ENCODE peak calls at places on chromosome 10, in six cellular contexts. K is H9, R is mesendoderm, Y is neuronal stem cell, B is IMR-90, A is H1. W is an unnamed sample.

GRCh38 chr10:16119445-16119844 is 259.1 kb upstream of the MINDY3 start:
- DNase-seq in K (no peak), R (no peak), Y (no peak), B (no peak), A (no peak), W (no peak)

GRCh38 chr10:15745748-15746147 is 26.0 kb upstream of the ITGA8 start:
- DNase-seq in K (no peak), R (no peak), Y (no peak), B (peak), A (no peak), W (peak)

GRCh38 chr10:100315603-100316002 is 14.4 kb downstream of the PKD2L1 start:
- DNase-seq in K (no peak), R (peak), Y (no peak), B (no peak), A (no peak), W (no peak)

GRCh38 chr10:14385591-14386201 is 55.0 kb upstream of the FRMD4A start:
- DNase-seq in K (no peak), R (no peak), Y (no peak), B (peak), A (no peak), W (no peak)

GRCh38 chr10:49023752-49024151 is 84.1 kb upstream of the LRRC18 start:
- DNase-seq in K (no peak), R (no peak), Y (no peak), B (peak), A (no peak), W (peak)

GRCh38 chr10:52965938-52966401 is 193.4 kb upstream of the MBL2 start:
- DNase-seq in K (no peak), R (peak), Y (peak), B (no peak), A (peak), W (no peak)

GRCh38 chr10:127833804-127834203 is 58.9 kb downstream of the CLRN3 start:
- DNase-seq in K (no peak), R (no peak), Y (no peak), B (no peak), A (no peak), W (no peak)

GRCh38 chr10:14623931-14624330 is 150.8 kb downstream of the FAM107B start:
- DNase-seq in K (no peak), R (no peak), Y (no peak), B (no peak), A (no peak), W (no peak)

GRCh38 chr10:114289096-114289436 is 50.0 kb downstream of the VWA2 start:
- DNase-seq in K (no peak), R (no peak), Y (no peak), B (no peak), A (no peak), W (no peak)

GRCh38 chr10:38007551-38007950 is 2.9 kb upstream of the ZNF33A start:
- DNase-seq in K (no peak), R (no peak), Y (no peak), B (no peak), A (no peak), W (peak)

GRCh38 chr10:38008006-38008405 is 2.5 kb upstream of the ZNF33A start:
- DNase-seq in K (no peak), R (no peak), Y (no peak), B (no peak), A (no peak), W (no peak)

DNA sequence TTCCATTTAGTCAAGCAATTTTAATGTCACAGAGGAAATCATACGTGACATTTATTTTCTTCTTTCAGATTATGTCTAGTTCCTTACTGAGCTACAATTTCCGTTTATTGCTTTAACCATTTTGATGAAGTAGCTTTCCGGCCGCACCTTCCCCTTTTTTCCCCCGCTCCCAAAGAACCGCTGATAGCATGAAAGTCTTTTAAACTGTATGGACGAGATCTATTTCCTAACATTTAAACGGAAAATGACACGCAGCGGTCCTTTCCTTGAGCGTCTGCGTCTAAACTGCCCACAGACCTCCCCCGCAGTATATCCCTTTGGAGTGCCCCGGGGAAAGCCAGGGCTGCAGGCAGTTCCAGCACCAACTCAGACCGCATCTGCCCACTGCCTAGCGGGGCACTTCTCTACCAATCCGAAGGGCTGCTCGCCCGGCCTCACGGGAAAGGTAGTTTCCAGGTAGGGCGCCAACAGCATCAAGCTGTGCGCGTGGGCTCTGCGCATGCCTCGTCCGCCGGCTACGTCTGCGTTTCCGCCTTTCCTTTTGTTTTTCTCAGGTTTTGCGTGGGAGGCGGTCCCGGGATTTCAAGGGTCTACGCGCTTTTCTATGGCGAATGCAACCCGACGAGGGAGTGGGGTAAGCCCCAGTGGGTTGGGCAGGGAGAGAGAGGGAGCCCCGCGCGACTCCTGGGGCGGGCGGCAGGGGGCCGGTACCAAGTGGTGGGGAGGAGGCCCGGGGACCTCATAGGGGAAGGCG is at the start of gene ZNF33A:
- DNase-seq in K (peak), R (peak), Y (peak), B (peak), A (peak), W (no peak)
- H4K8ac ChIP-seq in K (no peak), R (no peak), Y (peak), B (peak), A (peak), W (peak)

DNA sequence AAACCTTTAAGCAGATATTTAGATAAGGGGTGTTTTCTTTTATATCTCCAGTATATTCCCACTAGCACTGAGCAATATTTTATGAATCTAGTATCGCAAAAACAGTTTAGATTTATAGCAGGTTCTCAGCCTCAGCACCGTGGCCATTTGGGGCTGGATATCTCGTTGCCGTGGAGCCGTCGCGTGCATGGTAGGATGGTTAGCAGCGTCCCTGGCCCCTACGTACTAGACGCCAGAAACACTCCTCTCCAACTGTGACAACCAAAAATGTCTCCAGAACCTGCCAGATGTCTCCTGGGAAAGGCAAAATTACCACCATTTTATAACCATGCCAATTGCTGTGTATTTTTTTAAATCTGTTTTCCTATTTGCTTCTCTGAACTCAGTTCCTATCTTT is 172.9 kb downstream of the CACNB2 start:
- DNase-seq in K (no peak), R (no peak), Y (no peak), B (no peak), A (no peak), W (no peak)
- H2BK15ac ChIP-seq in K (no peak), R (no peak), Y (no peak), B (no peak), A (no peak), W (no peak)

DNA sequence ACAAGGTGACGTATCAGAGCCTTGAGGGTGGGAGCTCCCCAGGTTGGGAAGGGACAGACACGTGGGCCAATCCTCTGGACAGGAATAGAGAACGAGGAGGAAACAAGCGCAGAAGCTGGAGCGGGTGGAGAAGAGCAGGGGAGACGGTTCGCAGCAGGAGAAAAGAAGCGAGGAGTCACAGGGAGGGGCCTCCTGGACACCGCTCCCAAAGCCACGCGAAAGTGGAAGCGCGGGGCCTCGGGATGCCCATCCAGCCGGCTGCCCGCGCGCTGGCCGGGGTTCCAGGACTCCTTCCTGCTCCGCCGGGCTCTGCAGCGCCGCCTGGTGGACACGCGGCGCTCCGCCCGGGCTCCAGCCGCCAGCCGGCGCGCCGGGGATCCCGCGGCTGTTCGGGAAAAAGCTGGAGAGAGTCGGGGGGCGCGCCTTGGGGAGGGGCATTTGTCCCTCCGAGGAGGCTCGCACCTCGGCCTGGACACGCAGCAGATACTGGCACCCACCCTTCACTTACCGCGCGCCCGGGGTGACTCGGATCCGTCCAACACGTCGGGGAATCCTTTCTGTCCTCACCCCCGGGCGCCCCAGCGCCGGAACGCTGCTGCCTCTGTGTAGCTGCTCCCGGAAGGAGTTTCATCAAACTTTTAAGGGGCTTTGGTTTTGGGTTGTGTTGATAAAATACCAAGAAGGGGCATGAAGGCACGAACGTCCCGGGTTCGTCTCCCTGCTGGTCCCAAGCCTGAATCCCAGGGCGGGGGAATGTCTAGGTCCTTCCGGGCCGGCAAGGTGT is 6.2 kb downstream of the ZNF503 start:
- DNase-seq in K (peak), R (peak), Y (peak), B (peak), A (no peak), W (peak)
- H4K8ac ChIP-seq in K (no peak), R (no peak), Y (no peak), B (peak), A (peak), W (peak)

GRCh38 chr10:33804534-33804933 is 470.1 kb upstream of the NRP1 start:
- DNase-seq in K (no peak), R (no peak), Y (no peak), B (peak), A (no peak), W (no peak)
- H2BK15ac ChIP-seq in K (no peak), R (no peak), Y (no peak), B (no peak), A (no peak), W (no peak)

DNA sequence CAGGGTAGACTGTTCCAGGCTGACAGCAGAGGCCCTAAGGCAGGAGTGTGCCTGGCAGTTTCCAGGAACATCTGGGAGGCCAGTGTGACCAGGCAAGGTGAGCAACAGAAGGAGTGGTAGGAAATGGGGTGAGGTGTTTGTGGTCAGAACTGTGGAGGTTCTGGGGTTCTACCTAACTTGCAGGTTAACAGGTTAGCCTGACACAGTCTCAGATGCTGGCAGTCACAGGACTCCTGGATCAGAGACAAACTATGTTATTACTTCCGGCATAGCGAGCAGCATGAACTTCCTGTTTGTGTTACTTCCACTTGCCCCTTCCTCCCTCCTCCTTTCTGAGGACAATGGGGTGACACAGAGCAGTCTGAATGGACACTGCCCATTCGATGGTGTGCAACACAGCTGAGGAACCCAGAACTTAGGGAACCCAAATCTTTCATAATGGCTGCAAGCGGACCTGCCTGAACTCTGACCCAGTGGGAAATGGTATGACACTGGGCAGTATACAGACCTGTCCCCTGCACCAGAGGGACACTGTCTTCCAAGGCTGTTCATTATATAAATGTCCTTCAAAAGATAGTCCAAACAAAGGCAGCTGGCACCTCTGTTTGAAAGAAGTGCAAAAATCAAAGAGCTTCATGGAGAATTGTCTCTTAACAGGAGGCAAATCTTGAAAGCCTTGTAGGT is 3.9 kb upstream of the SAR1A start:
- DNase-seq in K (no peak), R (no peak), Y (no peak), B (no peak), A (no peak), W (no peak)
- H4K8ac ChIP-seq in K (no peak), R (no peak), Y (no peak), B (peak), A (no peak), W (peak)

GRCh38 chr10:31515116-31515515 is 196.1 kb downstream of the ZEB1 start:
- DNase-seq in K (no peak), R (no peak), Y (no peak), B (no peak), A (no peak), W (no peak)

GRCh38 chr10:31508882-31509281 is 189.9 kb downstream of the ZEB1 start:
- DNase-seq in K (no peak), R (peak), Y (no peak), B (peak), A (no peak), W (peak)

GRCh38 chr10:31508234-31508633 is 189.2 kb downstream of the ZEB1 start:
- DNase-seq in K (no peak), R (no peak), Y (no peak), B (no peak), A (no peak), W (no peak)

GRCh38 chr10:31507427-31507826 is 188.4 kb downstream of the ZEB1 start:
- DNase-seq in K (no peak), R (no peak), Y (no peak), B (no peak), A (no peak), W (no peak)

GRCh38 chr10:31509989-31510388 is 191.0 kb downstream of the ZEB1 start:
- DNase-seq in K (no peak), R (no peak), Y (no peak), B (no peak), A (no peak), W (no peak)
- H2BK15ac ChIP-seq in K (no peak), R (no peak), Y (no peak), B (no peak), A (no peak), W (no peak)

GRCh38 chr10:72323108-72323932 is 31.4 kb downstream of the DNAJB12 start:
- DNase-seq in K (no peak), R (no peak), Y (no peak), B (no peak), A (no peak), W (no peak)

GRCh38 chr10:72322030-72322279 is 32.8 kb downstream of the DNAJB12 start:
- DNase-seq in K (no peak), R (no peak), Y (no peak), B (no peak), A (no peak), W (no peak)

GRCh38 chr10:72320676-72321247 is 34.0 kb downstream of the DNAJB12 start:
- DNase-seq in K (peak), R (peak), Y (no peak), B (peak), A (peak), W (peak)

GRCh38 chr10:72321248-72322029 is 33.3 kb downstream of the DNAJB12 start:
- DNase-seq in K (no peak), R (peak), Y (no peak), B (no peak), A (no peak), W (no peak)

GRCh38 chr10:72322280-72323058 is 32.2 kb downstream of the DNAJB12 start:
- DNase-seq in K (no peak), R (peak), Y (no peak), B (no peak), A (no peak), W (peak)
- H4K8ac ChIP-seq in K (no peak), R (no peak), Y (peak), B (peak), A (peak), W (peak)

GRCh38 chr10:64174666-64175265 is 653.6 kb downstream of the REEP3 start:
- DNase-seq in K (no peak), R (no peak), Y (no peak), B (no peak), A (no peak), W (no peak)
- H2BK15ac ChIP-seq in K (no peak), R (no peak), Y (no peak), B (no peak), A (no peak), W (no peak)